ENCODE peak calls at places on chromosomes 5 and 9, in ten cellular contexts. One of them, this sample, is unnamed.
A peak's percentile ranks its signal among the peaks of the same experiment; 100 is the strongest.

GRCh38 chr5:20331826-20332225 is 343.8 kb upstream of the CDH18 start:
- DNase-seq in SK-N-SH: no peak
- DNase-seq in spleen: no peak
- DNase-seq in heart right ventricle: no peak
- DNase-seq in effector memory CD4-positive, alpha-beta T cell: no peak
- DNase-seq in ascending aorta: no peak
- DNase-seq in SJSA1: no peak
- DNase-seq in stomach: no peak
- DNase-seq in mesendoderm: no peak
- DNase-seq in NT2/D1: no peak
- DNase-seq in this sample: peak; percentile 36

GRCh38 chr5:148653840-148654781 is at the start of gene HTR4:
- DNase-seq in SK-N-SH: peak; percentile 77
- DNase-seq in spleen: no peak
- DNase-seq in heart right ventricle: no peak
- DNase-seq in effector memory CD4-positive, alpha-beta T cell: no peak
- DNase-seq in ascending aorta: no peak
- DNase-seq in SJSA1: no peak
- DNase-seq in stomach: no peak
- DNase-seq in mesendoderm: no peak
- DNase-seq in NT2/D1: no peak
- DNase-seq in this sample: no peak

GRCh38 chr5:24110019-24110615 is 534.7 kb downstream of the CDH10 start:
- DNase-seq in SK-N-SH: peak; percentile 20
- DNase-seq in spleen: no peak
- DNase-seq in heart right ventricle: no peak
- DNase-seq in effector memory CD4-positive, alpha-beta T cell: no peak
- DNase-seq in ascending aorta: no peak
- DNase-seq in SJSA1: no peak
- DNase-seq in stomach: no peak
- DNase-seq in mesendoderm: peak; percentile 31
- DNase-seq in NT2/D1: no peak
- DNase-seq in this sample: peak; percentile 22

GRCh38 chr5:74342948-74343682 is 297.4 kb downstream of the ENC1 start:
- DNase-seq in SK-N-SH: no peak
- DNase-seq in spleen: no peak
- DNase-seq in heart right ventricle: no peak
- DNase-seq in effector memory CD4-positive, alpha-beta T cell: no peak
- DNase-seq in ascending aorta: no peak
- DNase-seq in SJSA1: no peak
- DNase-seq in stomach: no peak
- DNase-seq in mesendoderm: no peak
- DNase-seq in NT2/D1: no peak
- DNase-seq in this sample: peak; percentile 89

GRCh38 chr9:136875155-136875554 is 9.0 kb upstream of the EDF1 start:
- DNase-seq in SK-N-SH: no peak
- DNase-seq in spleen: no peak
- DNase-seq in heart right ventricle: no peak
- DNase-seq in effector memory CD4-positive, alpha-beta T cell: no peak
- DNase-seq in ascending aorta: no peak
- DNase-seq in SJSA1: no peak
- DNase-seq in stomach: no peak
- DNase-seq in mesendoderm: no peak
- DNase-seq in NT2/D1: no peak
- DNase-seq in this sample: no peak

GRCh38 chr9:93286252-93287188 is 102.6 kb downstream of the WNK2 start:
- DNase-seq in SK-N-SH: no peak
- DNase-seq in spleen: no peak
- DNase-seq in heart right ventricle: no peak
- DNase-seq in effector memory CD4-positive, alpha-beta T cell: no peak
- DNase-seq in ascending aorta: no peak
- DNase-seq in SJSA1: no peak
- DNase-seq in stomach: no peak
- DNase-seq in mesendoderm: peak; percentile 37
- DNase-seq in NT2/D1: no peak
- DNase-seq in this sample: no peak

GRCh38 chr5:37120270-37120669 is 128.9 kb downstream of the CPLANE1 start:
- DNase-seq in SK-N-SH: no peak
- DNase-seq in spleen: no peak
- DNase-seq in heart right ventricle: no peak
- DNase-seq in effector memory CD4-positive, alpha-beta T cell: no peak
- DNase-seq in ascending aorta: no peak
- DNase-seq in SJSA1: no peak
- DNase-seq in stomach: no peak
- DNase-seq in mesendoderm: no peak
- DNase-seq in NT2/D1: no peak
- DNase-seq in this sample: no peak

GRCh38 chr5:36147681-36148080 is 4.0 kb downstream of the LMBRD2 start:
- DNase-seq in SK-N-SH: no peak
- DNase-seq in spleen: no peak
- DNase-seq in heart right ventricle: no peak
- DNase-seq in effector memory CD4-positive, alpha-beta T cell: no peak
- DNase-seq in ascending aorta: no peak
- DNase-seq in SJSA1: no peak
- DNase-seq in stomach: no peak
- DNase-seq in mesendoderm: no peak
- DNase-seq in NT2/D1: no peak
- DNase-seq in this sample: peak; percentile 24

GRCh38 chr5:39624268-39624886 is 199.6 kb upstream of the DAB2 start:
- DNase-seq in SK-N-SH: no peak
- DNase-seq in spleen: no peak
- DNase-seq in heart right ventricle: no peak
- DNase-seq in effector memory CD4-positive, alpha-beta T cell: no peak
- DNase-seq in ascending aorta: no peak
- DNase-seq in SJSA1: no peak
- DNase-seq in stomach: peak; percentile 47
- DNase-seq in mesendoderm: peak; percentile 65
- DNase-seq in NT2/D1: no peak
- DNase-seq in this sample: peak; percentile 89

GRCh38 chr9:89564257-89564878 is 40.4 kb upstream of the GADD45G start:
- DNase-seq in SK-N-SH: peak; percentile 48
- DNase-seq in spleen: peak; percentile 72
- DNase-seq in heart right ventricle: no peak
- DNase-seq in effector memory CD4-positive, alpha-beta T cell: no peak
- DNase-seq in ascending aorta: no peak
- DNase-seq in SJSA1: no peak
- DNase-seq in stomach: no peak
- DNase-seq in mesendoderm: peak; percentile 88
- DNase-seq in NT2/D1: peak; percentile 47
- DNase-seq in this sample: no peak

GRCh38 chr5:123382252-123382651 is 41.0 kb downstream of the CEP120 start:
- DNase-seq in SK-N-SH: no peak
- DNase-seq in spleen: no peak
- DNase-seq in heart right ventricle: no peak
- DNase-seq in effector memory CD4-positive, alpha-beta T cell: no peak
- DNase-seq in ascending aorta: no peak
- DNase-seq in SJSA1: no peak
- DNase-seq in stomach: no peak
- DNase-seq in mesendoderm: no peak
- DNase-seq in NT2/D1: no peak
- DNase-seq in this sample: no peak

GRCh38 chr9:112042769-112043168 is 132.3 kb downstream of the SUSD1 start:
- DNase-seq in SK-N-SH: no peak
- DNase-seq in spleen: no peak
- DNase-seq in heart right ventricle: no peak
- DNase-seq in effector memory CD4-positive, alpha-beta T cell: no peak
- DNase-seq in ascending aorta: no peak
- DNase-seq in SJSA1: no peak
- DNase-seq in stomach: no peak
- DNase-seq in mesendoderm: no peak
- DNase-seq in NT2/D1: no peak
- DNase-seq in this sample: no peak

GRCh38 chr5:18987101-18987500 is 1000.9 kb downstream of the CDH18 start:
- DNase-seq in SK-N-SH: no peak
- DNase-seq in spleen: no peak
- DNase-seq in heart right ventricle: no peak
- DNase-seq in effector memory CD4-positive, alpha-beta T cell: no peak
- DNase-seq in ascending aorta: no peak
- DNase-seq in SJSA1: no peak
- DNase-seq in stomach: no peak
- DNase-seq in mesendoderm: no peak
- DNase-seq in NT2/D1: no peak
- DNase-seq in this sample: no peak

GRCh38 chr5:170336065-170336464 is 38.5 kb upstream of the LCP2 start:
- DNase-seq in SK-N-SH: no peak
- DNase-seq in spleen: no peak
- DNase-seq in heart right ventricle: no peak
- DNase-seq in effector memory CD4-positive, alpha-beta T cell: no peak
- DNase-seq in ascending aorta: no peak
- DNase-seq in SJSA1: no peak
- DNase-seq in stomach: no peak
- DNase-seq in mesendoderm: no peak
- DNase-seq in NT2/D1: no peak
- DNase-seq in this sample: no peak

GRCh38 chr9:77879344-77880089 is 152.1 kb downstream of the GNAQ start:
- DNase-seq in SK-N-SH: no peak
- DNase-seq in spleen: no peak
- DNase-seq in heart right ventricle: no peak
- DNase-seq in effector memory CD4-positive, alpha-beta T cell: no peak
- DNase-seq in ascending aorta: no peak
- DNase-seq in SJSA1: no peak
- DNase-seq in stomach: peak; percentile 43
- DNase-seq in mesendoderm: no peak
- DNase-seq in NT2/D1: no peak
- DNase-seq in this sample: peak; percentile 77

GRCh38 chr5:6686916-6687409 is 26.3 kb upstream of the TENT4A start:
- DNase-seq in SK-N-SH: no peak
- DNase-seq in spleen: no peak
- DNase-seq in heart right ventricle: no peak
- DNase-seq in effector memory CD4-positive, alpha-beta T cell: no peak
- DNase-seq in ascending aorta: no peak
- DNase-seq in SJSA1: no peak
- DNase-seq in stomach: no peak
- DNase-seq in mesendoderm: peak; percentile 76
- DNase-seq in NT2/D1: peak; percentile 36
- DNase-seq in this sample: peak; percentile 38

GRCh38 chr5:32071351-32071944 is 102.7 kb downstream of the GOLPH3 start:
- DNase-seq in SK-N-SH: no peak
- DNase-seq in spleen: no peak
- DNase-seq in heart right ventricle: no peak
- DNase-seq in effector memory CD4-positive, alpha-beta T cell: no peak
- DNase-seq in ascending aorta: no peak
- DNase-seq in SJSA1: no peak
- DNase-seq in stomach: no peak
- DNase-seq in mesendoderm: no peak
- DNase-seq in NT2/D1: no peak
- DNase-seq in this sample: peak; percentile 61

GRCh38 chr5:73067213-73067612 is 53.2 kb upstream of the TMEM171 start:
- DNase-seq in SK-N-SH: no peak
- DNase-seq in spleen: no peak
- DNase-seq in heart right ventricle: no peak
- DNase-seq in effector memory CD4-positive, alpha-beta T cell: no peak
- DNase-seq in ascending aorta: no peak
- DNase-seq in SJSA1: no peak
- DNase-seq in stomach: no peak
- DNase-seq in mesendoderm: no peak
- DNase-seq in NT2/D1: no peak
- DNase-seq in this sample: no peak
- H3K36me3 ChIP-seq in SK-N-SH: peaks cover 44% of the 10 kb centered on the region
- H3K36me3 ChIP-seq in spleen: peaks cover 65% of the 10 kb centered on the region
- H3K36me3 ChIP-seq in heart right ventricle: no peaks in the 10 kb centered on the region
- H3K36me3 ChIP-seq in effector memory CD4-positive, alpha-beta T cell: no peaks in the 10 kb centered on the region
- H3K36me3 ChIP-seq in ascending aorta: peaks cover 26% of the 10 kb centered on the region
- H3K36me3 ChIP-seq in SJSA1: peaks cover 5% of the 10 kb centered on the region
- H3K36me3 ChIP-seq in stomach: peaks cover 52% of the 10 kb centered on the region
- H3K36me3 ChIP-seq in mesendoderm: no peaks in the 10 kb centered on the region
- H3K36me3 ChIP-seq in NT2/D1: peaks cover 2% of the 10 kb centered on the region
- H3K36me3 ChIP-seq in this sample: peaks cover 3% of the 10 kb centered on the region

GRCh38 chr5:53542917-53543316 is 17.5 kb upstream of the NDUFS4 start:
- DNase-seq in SK-N-SH: no peak
- DNase-seq in spleen: no peak
- DNase-seq in heart right ventricle: no peak
- DNase-seq in effector memory CD4-positive, alpha-beta T cell: no peak
- DNase-seq in ascending aorta: no peak
- DNase-seq in SJSA1: no peak
- DNase-seq in stomach: no peak
- DNase-seq in mesendoderm: no peak
- DNase-seq in NT2/D1: no peak
- DNase-seq in this sample: no peak
- H3K27me3 ChIP-seq in SK-N-SH: no peaks in the 10 kb centered on the region
- H3K27me3 ChIP-seq in spleen: no peaks in the 10 kb centered on the region
- H3K27me3 ChIP-seq in heart right ventricle: no peaks in the 10 kb centered on the region
- H3K27me3 ChIP-seq in effector memory CD4-positive, alpha-beta T cell: no peaks in the 10 kb centered on the region
- H3K27me3 ChIP-seq in ascending aorta: no peaks in the 10 kb centered on the region
- H3K27me3 ChIP-seq in SJSA1: no peaks in the 10 kb centered on the region
- H3K27me3 ChIP-seq in stomach: no peaks in the 10 kb centered on the region
- H3K27me3 ChIP-seq in mesendoderm: no peaks in the 10 kb centered on the region
- H3K27me3 ChIP-seq in NT2/D1: no peaks in the 10 kb centered on the region
- H3K27me3 ChIP-seq in this sample: no peaks in the 10 kb centered on the region

DNA sequence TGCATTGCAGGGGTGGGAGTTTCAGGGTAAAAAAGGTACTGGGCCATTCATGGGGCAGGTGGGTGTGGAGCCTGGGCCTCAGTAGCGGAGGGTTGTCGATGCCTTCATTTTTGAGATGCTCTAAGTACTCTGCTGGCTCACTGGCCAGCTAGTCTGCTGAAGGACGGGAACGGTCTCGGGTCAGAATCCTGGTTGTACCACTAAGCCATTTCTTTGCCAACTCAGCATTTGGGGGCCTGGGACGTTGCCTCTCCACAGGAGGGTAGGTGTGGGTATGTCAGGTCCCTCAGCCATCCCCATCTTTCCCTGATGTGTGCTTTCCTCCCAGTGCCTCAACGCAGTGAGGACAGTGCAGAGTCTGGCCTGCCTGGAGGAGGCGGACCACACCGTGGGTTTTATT is 25.1 kb downstream of the SH3GLB2 start:
- DNase-seq in SK-N-SH: no peak
- DNase-seq in spleen: no peak
- DNase-seq in heart right ventricle: no peak
- DNase-seq in effector memory CD4-positive, alpha-beta T cell: no peak
- DNase-seq in ascending aorta: no peak
- DNase-seq in SJSA1: no peak
- DNase-seq in stomach: no peak
- DNase-seq in mesendoderm: no peak
- DNase-seq in NT2/D1: no peak
- DNase-seq in this sample: no peak
- H3K36me3 ChIP-seq in SK-N-SH: peaks cover 18% of the 10 kb centered on the region
- H3K36me3 ChIP-seq in spleen: peaks cover 100% of the 10 kb centered on the region
- H3K36me3 ChIP-seq in heart right ventricle: peaks cover 7% of the 10 kb centered on the region
- H3K36me3 ChIP-seq in effector memory CD4-positive, alpha-beta T cell: peaks cover 79% of the 10 kb centered on the region
- H3K36me3 ChIP-seq in ascending aorta: peaks cover 65% of the 10 kb centered on the region
- H3K36me3 ChIP-seq in SJSA1: peaks cover 90% of the 10 kb centered on the region
- H3K36me3 ChIP-seq in stomach: peaks cover 93% of the 10 kb centered on the region
- H3K36me3 ChIP-seq in mesendoderm: peaks cover 44% of the 10 kb centered on the region
- H3K36me3 ChIP-seq in NT2/D1: peaks cover 89% of the 10 kb centered on the region
- H3K36me3 ChIP-seq in this sample: peaks cover 44% of the 10 kb centered on the region

GRCh38 chr5:11491658-11492057 is 412.6 kb downstream of the CTNND2 start:
- DNase-seq in SK-N-SH: no peak
- DNase-seq in spleen: no peak
- DNase-seq in heart right ventricle: no peak
- DNase-seq in effector memory CD4-positive, alpha-beta T cell: no peak
- DNase-seq in ascending aorta: no peak
- DNase-seq in SJSA1: no peak
- DNase-seq in stomach: no peak
- DNase-seq in mesendoderm: no peak
- DNase-seq in NT2/D1: no peak
- DNase-seq in this sample: no peak
- H3K27me3 ChIP-seq in SK-N-SH: no peaks in the 10 kb centered on the region
- H3K27me3 ChIP-seq in spleen: no peaks in the 10 kb centered on the region
- H3K27me3 ChIP-seq in heart right ventricle: no peaks in the 10 kb centered on the region
- H3K27me3 ChIP-seq in effector memory CD4-positive, alpha-beta T cell: no peaks in the 10 kb centered on the region
- H3K27me3 ChIP-seq in ascending aorta: no peaks in the 10 kb centered on the region
- H3K27me3 ChIP-seq in SJSA1: no peaks in the 10 kb centered on the region
- H3K27me3 ChIP-seq in stomach: no peaks in the 10 kb centered on the region
- H3K27me3 ChIP-seq in mesendoderm: no peaks in the 10 kb centered on the region
- H3K27me3 ChIP-seq in NT2/D1: no peaks in the 10 kb centered on the region
- H3K27me3 ChIP-seq in this sample: no peaks in the 10 kb centered on the region

This sample was measured in bronchial epithelial cell.